ENCODE peak calls at places on chromosomes 6 and 20, in eight cellular contexts. A is HepG2, H is transverse colon, W is upper lobe of left lung, M is tibial nerve, S is ovary, R is sigmoid colon, L is H1. K is an unnamed sample.

GRCh38 chr6:24740861-24741260 is 21.9 kb upstream of the C6orf62 start:
- DNase-seq in L (no peak), H (no peak), W (no peak), R (no peak), M (no peak), S (no peak), A (no peak), K (no peak)

GRCh38 chr6:139569561-139569960 is 195.1 kb upstream of the CITED2 start:
- DNase-seq in L (no peak), R (no peak), S (no peak), A (no peak), W (no peak), M (no peak), H (no peak), K (no peak)

GRCh38 chr6:27076116-27076515 is 171.4 kb upstream of the PRSS16 start:
- DNase-seq in W (no peak), M (no peak), S (no peak), A (no peak), R (no peak), L (no peak), H (no peak), K (no peak)

GRCh38 chr6:133609404-133610270 is 279.3 kb upstream of the TCF21 start:
- DNase-seq in M (no peak), L (no peak), R (no peak), W (no peak), H (no peak), S (no peak), A (peak; percentile 88), K (no peak)

GRCh38 chr20:34984756-34985261 is 29.1 kb downstream of the MYH7B start:
- DNase-seq in H (no peak), L (no peak), R (no peak), M (no peak), W (no peak), A (no peak), S (no peak), K (no peak)

GRCh38 chr6:72206606-72207005 is 320.3 kb downstream of the RIMS1 start:
- DNase-seq in R (no peak), L (no peak), H (no peak), M (no peak), W (no peak), S (no peak), A (no peak), K (no peak)

GRCh38 chr6:85644374-85644762 is 1.7 kb upstream of the SYNCRIP start:
- DNase-seq in M (no peak), R (no peak), W (no peak), L (no peak), H (no peak), S (no peak), A (no peak), K (no peak)

GRCh38 chr6:39357998-39358686 is 35.6 kb upstream of the KCNK16 start:
- DNase-seq in S (peak; percentile 41), A (no peak), W (peak; percentile 59), L (no peak), M (no peak), R (peak; percentile 76), H (peak; percentile 40), K (peak; percentile 67)

GRCh38 chr6:62429781-62430180 is 143.8 kb upstream of the KHDRBS2 start:
- DNase-seq in H (no peak), R (no peak), L (no peak), S (no peak), A (no peak), M (no peak), W (no peak), K (no peak)

DNA sequence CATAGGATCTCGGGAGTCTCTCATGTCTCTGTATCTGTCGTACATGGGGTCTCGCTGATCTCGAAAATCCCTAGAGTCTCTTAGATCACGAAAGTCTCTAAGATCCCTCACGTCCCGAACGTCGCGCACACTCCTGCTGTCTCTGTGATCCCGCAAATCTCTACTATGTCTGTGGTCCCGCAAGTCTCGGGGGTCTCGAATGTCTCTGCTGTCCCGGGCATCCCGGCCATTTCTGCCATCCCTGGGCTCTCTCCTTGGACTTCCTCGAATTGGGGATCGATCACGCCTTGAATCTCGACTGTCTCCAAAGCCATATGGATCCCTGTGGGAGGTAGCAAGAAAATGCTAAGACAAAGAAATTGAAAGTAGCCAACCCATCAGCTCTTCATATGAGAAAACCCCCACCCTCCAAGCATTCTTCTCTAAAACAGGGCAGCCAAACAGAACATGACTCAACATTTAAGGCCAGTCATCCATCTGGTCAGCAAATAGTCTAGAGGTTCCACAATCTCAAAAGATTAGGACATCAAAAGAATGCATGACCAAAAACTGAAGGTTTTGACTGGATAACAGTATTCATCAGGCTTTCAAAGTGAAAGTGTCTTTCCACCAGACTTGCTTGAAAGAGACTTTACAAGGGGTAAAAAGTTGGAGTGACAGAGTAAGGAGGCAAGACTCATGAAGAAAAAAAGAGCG is 19.4 kb downstream of the NCOA5 start:
- DNase-seq in M (no peak), S (no peak), A (no peak), R (no peak), L (no peak), H (no peak), W (no peak), K (no peak)
- TF ChIP-seq EP300 in M (no peak), S (no peak), A (no peak), R (no peak), L (no peak), H (no peak), W (no peak), K (no peak)

DNA sequence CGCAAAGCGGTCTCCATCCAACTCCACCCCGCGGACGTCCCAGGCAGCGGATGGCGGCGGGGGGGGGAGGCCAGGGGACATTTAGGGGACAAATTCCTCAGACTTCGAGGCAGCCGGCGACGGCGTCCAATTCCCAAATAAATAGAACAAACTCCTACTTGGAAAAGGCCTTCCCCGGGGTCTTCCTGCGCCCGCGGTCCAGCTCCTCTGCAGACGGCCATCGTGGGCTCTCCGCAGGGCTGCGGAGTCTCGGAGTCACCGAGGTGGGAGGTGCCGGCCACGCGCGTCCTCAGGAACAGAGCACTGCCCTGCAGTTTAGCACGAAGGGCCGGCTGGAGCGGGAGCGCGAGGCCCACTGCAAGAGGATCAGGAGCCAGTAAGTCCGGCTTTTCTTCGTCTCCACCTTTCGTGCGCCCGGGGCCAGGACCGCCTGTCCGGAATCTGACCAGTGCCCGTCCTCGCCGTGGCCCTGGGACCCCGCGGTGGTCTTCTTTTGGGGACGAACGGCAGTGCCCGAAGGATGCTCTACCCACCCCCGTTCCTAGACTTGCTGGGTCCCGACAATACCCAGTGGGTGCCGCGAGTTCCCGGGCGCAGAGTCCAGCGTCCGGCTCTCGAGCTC is 1.4 kb downstream of the BHLHE23 start:
- DNase-seq in H (no peak), R (no peak), W (no peak), A (no peak), L (no peak), S (no peak), M (no peak), K (no peak)
- H3K27me3 ChIP-seq in H (peaks cover 100% of the 10 kb centered on the region), R (peaks cover 67% of the 10 kb centered on the region), W (peaks cover 61% of the 10 kb centered on the region), A (peaks cover 93% of the 10 kb centered on the region), L (peaks cover 60% of the 10 kb centered on the region), S (peaks cover 6% of the 10 kb centered on the region), M (peaks cover 96% of the 10 kb centered on the region), K (peaks cover 100% of the 10 kb centered on the region)

GRCh38 chr20:49288250-49288751 is 10.4 kb upstream of the ZNFX1 start:
- DNase-seq in M (no peak), W (no peak), R (no peak), L (no peak), S (no peak), H (no peak), A (no peak), K (no peak)

GRCh38 chr20:49287555-49288249 is 9.8 kb upstream of the ZNFX1 start:
- DNase-seq in S (no peak), R (no peak), W (no peak), M (no peak), A (peak; percentile 61), L (no peak), H (no peak), K (no peak)

GRCh38 chr20:49285233-49285668 is 7.4 kb upstream of the ZNFX1 start:
- DNase-seq in W (no peak), R (no peak), M (no peak), L (no peak), S (no peak), H (no peak), A (no peak), K (no peak)

GRCh38 chr20:49285813-49286494 is 8.1 kb upstream of the ZNFX1 start:
- DNase-seq in A (no peak), R (no peak), L (no peak), W (no peak), H (no peak), M (no peak), S (no peak), K (no peak)

DNA sequence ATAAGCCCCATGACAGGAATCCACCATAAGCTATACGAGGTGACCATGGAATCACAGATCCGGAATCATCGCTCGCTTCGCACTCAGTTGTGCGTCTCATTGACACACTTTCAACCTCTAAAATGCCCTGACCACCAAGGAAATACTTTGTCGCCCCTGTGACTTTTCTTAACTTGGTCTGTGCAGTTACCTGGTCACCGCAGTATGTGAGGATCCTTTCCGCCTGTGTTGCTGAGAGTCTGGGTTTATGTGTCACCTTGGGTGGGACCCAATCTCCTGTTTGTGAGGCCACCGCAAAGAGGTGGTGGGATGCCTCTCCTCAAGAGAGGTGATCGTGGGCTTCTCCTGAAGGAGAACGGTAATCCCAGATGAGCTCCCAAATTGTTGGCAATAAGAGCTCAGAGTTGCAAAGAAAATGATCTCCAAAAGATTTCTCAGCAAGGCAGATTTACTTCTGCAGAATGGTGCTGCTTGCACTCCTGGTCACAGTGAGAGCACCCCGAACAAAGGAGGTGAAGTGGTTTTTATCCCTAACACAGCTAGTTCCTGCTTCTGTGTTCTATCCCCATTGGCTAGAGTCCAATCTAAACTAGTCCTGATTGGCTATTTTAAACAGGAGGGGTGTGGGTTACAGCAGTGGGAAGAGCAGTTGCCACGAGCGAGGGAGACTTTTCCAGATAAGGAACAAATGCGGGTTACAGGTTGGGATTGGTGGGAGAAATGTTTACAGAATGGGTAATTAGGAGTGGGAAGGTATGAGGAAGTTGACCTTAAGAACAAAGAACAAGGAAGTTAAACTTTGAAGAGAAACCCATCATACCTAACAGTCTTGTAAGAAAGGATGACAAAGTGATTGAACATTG is 9.1 kb upstream of the ZNFX1 start:
- DNase-seq in H (peak; percentile 10), R (no peak), S (no peak), W (no peak), M (no peak), A (peak; percentile 79), L (no peak), K (no peak)
- TF ChIP-seq POLR2A in H (no peak), R (no peak), S (no peak), W (no peak), M (no peak), A (peak; percentile 62), L (no peak), K (no peak)

DNA sequence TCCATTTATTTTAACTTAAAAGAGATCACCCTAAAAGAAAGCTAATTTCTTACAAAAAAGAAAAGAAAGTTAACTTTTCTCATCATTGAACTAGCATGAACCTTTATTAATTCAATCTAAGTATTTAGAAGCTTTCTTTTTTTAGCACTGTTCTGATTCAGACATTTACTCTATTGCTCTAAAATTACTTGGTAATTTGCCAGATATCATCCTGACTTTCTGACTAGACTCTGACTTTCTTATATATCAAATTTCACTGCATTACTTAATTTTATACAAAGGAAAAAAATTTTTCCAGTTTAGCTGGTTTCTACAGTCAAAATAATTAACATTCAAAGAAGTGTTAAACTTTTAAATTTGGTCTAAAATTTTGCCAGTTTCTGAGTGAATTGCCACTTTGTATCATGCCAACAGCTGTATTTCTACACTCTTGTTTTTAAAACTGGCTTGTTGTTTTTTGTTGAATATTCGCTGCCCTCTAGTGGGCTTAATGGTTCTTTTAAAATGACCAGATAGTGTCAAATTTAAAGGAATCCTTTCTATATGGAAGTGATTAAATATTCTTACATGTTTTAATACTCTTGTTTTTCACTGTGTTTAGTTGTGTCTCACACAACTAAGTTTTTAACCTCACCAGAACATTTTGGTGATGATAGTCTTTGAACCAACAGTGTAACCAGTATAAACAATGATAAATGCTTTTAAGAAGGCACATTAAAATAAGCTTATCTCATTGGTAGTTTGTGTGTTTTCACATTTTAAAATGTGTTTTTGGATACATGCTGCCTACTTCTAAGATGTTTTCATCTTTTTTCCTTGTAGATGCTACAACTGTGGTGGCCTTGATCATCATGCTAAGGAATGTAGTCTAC is 102.0 kb downstream of the POPDC3 start:
- DNase-seq in A (peak; percentile 51), W (no peak), M (no peak), S (no peak), R (no peak), L (no peak), H (no peak), K (no peak)
- TF ChIP-seq EP300 in A (no peak), W (no peak), M (no peak), S (no peak), R (no peak), L (no peak), H (no peak), K (no peak)